ENCODE peak calls at places on chromosomes 2 and 18, in five cellular contexts. Q is Calu3, D is astrocyte of the spinal cord, A is foreskin fibroblast, U is Caco-2. H is an unnamed sample.

GRCh38 chr2:224709276-224709675 is 6.9 kb downstream of the CCDC195 start:
- DNase-seq in Q (no peak), D (no peak), A (no peak), U (no peak), H (no peak)

GRCh38 chr2:118190365-118190916 is 102.2 kb downstream of the INSIG2 start:
- DNase-seq in Q (no peak), D (no peak), A (no peak), U (no peak), H (peak)

GRCh38 chr2:96538487-96539214 is 2.1 kb downstream of the ARID5A start:
- DNase-seq in Q (no peak), D (peak), A (peak), U (no peak), H (no peak)

GRCh38 chr2:186862869-186863709 is 14.1 kb upstream of the ZSWIM2 start:
- DNase-seq in Q (no peak), D (peak), A (peak), U (no peak), H (peak)

GRCh38 chr2:88090446-88091283 is 23.0 kb downstream of the SMYD1 start:
- DNase-seq in Q (no peak), D (no peak), A (no peak), U (no peak), H (no peak)

GRCh38 chr18:649341-649740 is 8.1 kb upstream of the TYMS start:
- DNase-seq in Q (no peak), D (no peak), A (peak), U (no peak), H (no peak)

GRCh38 chr2:53880756-53881155 is 21.0 kb upstream of the GPR75 start:
- DNase-seq in Q (no peak), D (peak), A (peak), U (no peak), H (peak)

GRCh38 chr18:77063256-77063655 is 69.3 kb downstream of the MBP start:
- DNase-seq in Q (no peak), D (peak), A (no peak), U (no peak), H (peak)

GRCh38 chr2:9230881-9231280 is 24.3 kb downstream of the ASAP2 start:
- DNase-seq in Q (no peak), D (no peak), A (no peak), U (no peak), H (peak)

GRCh38 chr2:207155516-207155915 is 10.2 kb downstream of the KLF7 start:
- DNase-seq in Q (no peak), D (no peak), A (no peak), U (no peak), H (no peak)

GRCh38 chr18:9750112-9750511 is 42.0 kb downstream of the RAB31 start:
- DNase-seq in Q (no peak), D (no peak), A (no peak), U (no peak), H (no peak)

GRCh38 chr2:10795508-10796046 is 17.0 kb downstream of the PDIA6 start:
- DNase-seq in Q (no peak), D (no peak), A (no peak), U (no peak), H (no peak)

GRCh38 chr2:160324917-160325316 is 124.8 kb upstream of the ITGB6 start:
- DNase-seq in Q (no peak), D (no peak), A (peak), U (no peak), H (no peak)

GRCh38 chr2:85243101-85244072 is 84.4 kb downstream of the TGOLN2 start:
- DNase-seq in Q (peak), D (peak), A (no peak), U (peak), H (peak)

GRCh38 chr2:72214429-72215143 is 66.9 kb upstream of the CYP26B1 start:
- DNase-seq in Q (peak), D (peak), A (peak), U (no peak), H (peak)

GRCh38 chr2:157777425-157777824 is 98.7 kb downstream of the ACVR1 start:
- DNase-seq in Q (peak), D (peak), A (peak), U (no peak), H (peak)

GRCh38 chr2:231677632-231678104 is 30.7 kb upstream of the PTMA start:
- DNase-seq in Q (peak), D (peak), A (peak), U (peak), H (peak)

GRCh38 chr2:239075918-239076727 is 228.2 kb downstream of the TWIST2 start:
- DNase-seq in Q (no peak), D (no peak), A (no peak), U (no peak), H (no peak)

GRCh38 chr2:79669714-79670113 is 156.9 kb downstream of the CTNNA2 start:
- DNase-seq in Q (no peak), D (no peak), A (no peak), U (no peak), H (no peak)

GRCh38 chr2:81283081-81283480 is 978.5 kb upstream of the LRRTM1 start:
- DNase-seq in Q (no peak), D (no peak), A (no peak), U (no peak), H (peak)

GRCh38 chr2:194346189-194346588 is 1310.8 kb upstream of the SLC39A10 start:
- DNase-seq in Q (no peak), D (no peak), A (no peak), U (no peak), H (no peak)

GRCh38 chr2:160028431-160029269 is 33.8 kb downstream of the PLA2R1 start:
- DNase-seq in Q (no peak), D (peak), A (peak), U (no peak), H (peak)

GRCh38 chr2:154484338-154485099 is 214.0 kb upstream of the KCNJ3 start:
- DNase-seq in Q (no peak), D (no peak), A (no peak), U (no peak), H (no peak)

GRCh38 chr2:39663187-39663930 is 2.4 kb upstream of the TMEM178A start:
- DNase-seq in Q (no peak), D (no peak), A (peak), U (no peak), H (no peak)

GRCh38 chr2:57602738-57603137 is 443.9 kb upstream of the VRK2 start:
- DNase-seq in Q (no peak), D (no peak), A (no peak), U (no peak), H (no peak)

GRCh38 chr2:152569186-152569585 is 148.1 kb downstream of the PRPF40A start:
- DNase-seq in Q (no peak), D (no peak), A (no peak), U (no peak), H (no peak)

GRCh38 chr2:20419752-20420151 is 27.1 kb upstream of the RHOB start:
- DNase-seq in Q (no peak), D (no peak), A (no peak), U (no peak), H (no peak)

GRCh38 chr2:200242553-200242952 is 63.9 kb upstream of the SPATS2L start:
- DNase-seq in Q (no peak), D (no peak), A (no peak), U (no peak), H (no peak)

GRCh38 chr18:36993068-36993467 is 164.1 kb downstream of the KIAA1328 start:
- DNase-seq in Q (no peak), D (peak), A (peak), U (no peak), H (no peak)

GRCh38 chr2:42809131-42809875 is 16.9 kb upstream of the HAAO start:
- DNase-seq in Q (no peak), D (peak), A (no peak), U (no peak), H (no peak)

GRCh38 chr2:223084873-223085272 is 32.9 kb downstream of the KCNE4 start:
- DNase-seq in Q (no peak), D (peak), A (no peak), U (no peak), H (peak)

GRCh38 chr2:23618696-23619530 is 233.9 kb downstream of the KLHL29 start:
- DNase-seq in Q (no peak), D (no peak), A (peak), U (no peak), H (no peak)

GRCh38 chr2:109423556-109424359 is 190.0 kb downstream of the SEPTIN10 start:
- DNase-seq in Q (peak), D (no peak), A (no peak), U (no peak), H (no peak)

GRCh38 chr2:105114551-105114950 is 76.7 kb downstream of the MRPS9 start:
- DNase-seq in Q (no peak), D (peak), A (peak), U (no peak), H (peak)

GRCh38 chr2:86176583-86176982 is 18.7 kb downstream of the IMMT start:
- DNase-seq in Q (no peak), D (no peak), A (no peak), U (no peak), H (no peak)

GRCh38 chr2:169173876-169174275 is 104.5 kb downstream of the DHRS9 start:
- DNase-seq in Q (no peak), D (no peak), A (no peak), U (no peak), H (peak)

GRCh38 chr2:198973785-198974184 is 484.0 kb downstream of the SATB2 start:
- DNase-seq in Q (no peak), D (no peak), A (no peak), U (no peak), H (no peak)

GRCh38 chr2:63023444-63023843 is 27.2 kb upstream of the OTX1 start:
- DNase-seq in Q (peak), D (peak), A (peak), U (no peak), H (peak)
- TF ChIP-seq CTCF in Q (peak), D (peak), A (no peak), U (peak), H (peak)

DNA sequence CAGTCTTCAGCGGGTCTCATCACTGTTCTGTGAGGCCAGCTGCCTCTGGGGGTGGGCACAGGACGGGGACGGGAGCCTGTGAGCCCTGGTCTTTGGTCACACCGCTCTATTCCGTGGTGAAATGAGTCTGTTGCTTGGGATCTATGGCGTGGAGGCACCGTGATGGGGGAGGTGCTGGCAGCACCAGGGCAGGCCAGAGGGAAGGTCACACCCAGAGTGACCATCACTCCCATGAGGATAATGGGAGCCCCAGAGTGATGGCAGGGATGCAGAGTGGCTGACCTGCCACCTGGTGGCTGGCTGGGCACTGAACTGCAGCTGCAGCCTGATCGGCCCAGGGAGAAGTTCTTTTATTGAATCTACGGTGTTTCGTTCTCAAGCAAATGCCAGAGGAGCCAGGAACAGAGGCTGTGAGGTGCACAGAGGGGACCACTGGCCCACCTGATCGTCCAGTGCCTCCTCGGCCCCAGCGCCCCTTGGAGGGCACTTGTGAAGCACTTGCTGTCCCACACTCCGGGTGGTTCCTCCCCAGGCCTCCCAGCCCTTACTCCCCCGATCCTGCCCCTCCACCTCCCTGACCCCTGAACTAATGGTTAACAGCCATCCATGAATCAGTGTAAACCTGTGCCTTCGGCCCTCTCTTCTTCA is 17.9 kb downstream of the KCNIP3 start:
- DNase-seq in Q (peak), D (peak), A (peak), U (peak), H (peak)
- TF ChIP-seq CTCF in Q (peak), D (peak), A (peak), U (peak), H (peak)

GRCh38 chr2:41806286-41806685 is 241.5 kb upstream of the PKDCC start:
- DNase-seq in Q (peak), D (no peak), A (no peak), U (no peak), H (no peak)
- TF ChIP-seq CTCF in Q (peak), D (no peak), A (no peak), U (peak), H (no peak)

GRCh38 chr2:240983361-240983995 is 14.9 kb upstream of the SNED1 start:
- DNase-seq in Q (peak), D (no peak), A (no peak), U (no peak), H (peak)
- TF ChIP-seq CTCF in Q (peak), D (peak), A (no peak), U (peak), H (peak)

DNA sequence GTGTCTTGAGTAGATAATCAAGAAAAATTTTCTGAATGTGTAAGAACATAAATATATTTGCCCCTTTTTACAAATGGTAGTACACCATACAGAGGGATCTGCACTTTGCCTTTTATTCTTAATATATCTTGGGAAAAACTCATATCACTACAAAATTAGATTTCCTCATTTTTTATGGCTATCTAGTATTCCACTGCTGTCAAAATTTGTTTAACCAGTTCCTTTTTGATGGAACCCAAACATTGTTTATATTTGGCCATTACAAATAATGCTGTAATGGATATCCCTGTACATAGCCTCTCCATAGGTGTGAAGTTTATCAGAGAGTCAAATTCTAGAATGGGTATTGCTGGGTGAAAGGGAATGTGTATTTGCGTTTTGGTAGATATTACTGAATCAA is 243.1 kb downstream of the AGPS start:
- DNase-seq in Q (no peak), D (no peak), A (no peak), U (no peak), H (no peak)
- TF ChIP-seq CTCF in Q (no peak), D (no peak), A (no peak), U (no peak), H (no peak)

GRCh38 chr2:237688081-237688480 is 60.7 kb downstream of the LRRFIP1 start:
- DNase-seq in Q (no peak), D (no peak), A (no peak), U (no peak), H (no peak)

GRCh38 chr2:237685408-237685807 is 58.0 kb downstream of the LRRFIP1 start:
- DNase-seq in Q (no peak), D (no peak), A (peak), U (no peak), H (peak)

GRCh38 chr2:237689569-237690131 is 62.3 kb downstream of the LRRFIP1 start:
- DNase-seq in Q (no peak), D (no peak), A (peak), U (no peak), H (peak)

GRCh38 chr2:237687666-237688065 is 60.3 kb downstream of the LRRFIP1 start:
- DNase-seq in Q (peak), D (peak), A (peak), U (no peak), H (peak)

GRCh38 chr2:237686659-237687136 is 59.3 kb downstream of the LRRFIP1 start:
- DNase-seq in Q (no peak), D (no peak), A (no peak), U (no peak), H (no peak)
- TF ChIP-seq CTCF in Q (peak), D (peak), A (peak), U (no peak), H (no peak)